ENCODE peak calls at places on chromosomes 13 and 19, in seven cellular contexts. H, W, O, R, D, B and J are unnamed samples.
A peak's percentile ranks its signal among the peaks of the same experiment; 100 is the strongest.

GRCh38 chr19:53195265-53195879 is 2.2 kb upstream of the ZNF665 start:
- DNase-seq in H (peak; percentile 74), W (peak; percentile 81), O (peak; percentile 88), R (peak; percentile 82), D (peak; percentile 86), B (peak; percentile 88), J (peak; percentile 83)

GRCh38 chr19:41531438-41532311 is 44.3 kb upstream of the CEACAM21 start:
- DNase-seq in H (peak; percentile 40), W (peak; percentile 31), O (no peak), R (peak; percentile 98), D (no peak), B (no peak), J (peak; percentile 95)

GRCh38 chr19:3890590-3890989 is 10.1 kb downstream of the ATCAY start:
- DNase-seq in H (no peak), W (no peak), O (no peak), R (no peak), D (no peak), B (no peak), J (no peak)

GRCh38 chr13:42266464-42266863 is 5.5 kb upstream of the AKAP11 start:
- DNase-seq in H (no peak), W (peak; percentile 79), O (no peak), R (peak; percentile 86), D (no peak), B (peak; percentile 32), J (peak; percentile 43)

GRCh38 chr13:92460479-92460878 is 766.1 kb upstream of the GPC6 start:
- DNase-seq in H (no peak), W (no peak), O (no peak), R (no peak), D (no peak), B (no peak), J (no peak)

GRCh38 chr19:4337906-4338440 is 654 bp downstream of the STAP2 start:
- DNase-seq in H (peak; percentile 46), W (no peak), O (peak; percentile 42), R (peak; percentile 53), D (no peak), B (peak; percentile 15), J (peak; percentile 32)

GRCh38 chr13:43767351-43767901 is 19.3 kb downstream of the ENOX1 start:
- DNase-seq in H (no peak), W (no peak), O (no peak), R (no peak), D (no peak), B (no peak), J (peak; percentile 33)

GRCh38 chr19:23440791-23441190 is 45.5 kb upstream of the ZNF91 start:
- DNase-seq in H (no peak), W (no peak), O (no peak), R (no peak), D (peak; percentile 46), B (no peak), J (peak; percentile 6)

GRCh38 chr13:106573279-106573831 is 5.4 kb upstream of the ARGLU1 start:
- DNase-seq in H (no peak), W (peak; percentile 52), O (no peak), R (no peak), D (no peak), B (no peak), J (peak; percentile 89)

GRCh38 chr19:45507864-45508680 is 793 bp downstream of the VASP start:
- DNase-seq in H (no peak), W (no peak), O (peak; percentile 57), R (peak; percentile 24), D (peak; percentile 88), B (no peak), J (peak; percentile 65)

GRCh38 chr19:56736571-56736970 is 65.0 kb upstream of the ZNF835 start:
- DNase-seq in H (no peak), W (no peak), O (no peak), R (no peak), D (no peak), B (no peak), J (no peak)

GRCh38 chr19:8452446-8453123 is 7.8 kb downstream of the HNRNPM start:
- DNase-seq in H (no peak), W (no peak), O (no peak), R (no peak), D (no peak), B (no peak), J (no peak)

GRCh38 chr13:30113531-30113930 is 193.8 kb downstream of the KATNAL1 start:
- DNase-seq in H (no peak), W (no peak), O (no peak), R (no peak), D (no peak), B (no peak), J (peak; percentile 39)

GRCh38 chr13:30115257-30115600 is 192.1 kb downstream of the KATNAL1 start:
- DNase-seq in H (no peak), W (no peak), O (no peak), R (no peak), D (no peak), B (no peak), J (no peak)

GRCh38 chr13:30116379-30116778 is 191.0 kb downstream of the KATNAL1 start:
- DNase-seq in H (no peak), W (no peak), O (no peak), R (no peak), D (no peak), B (no peak), J (no peak)

GRCh38 chr13:30113983-30114491 is 193.3 kb downstream of the KATNAL1 start:
- DNase-seq in H (no peak), W (no peak), O (peak; percentile 76), R (no peak), D (peak; percentile 32), B (no peak), J (peak; percentile 67)

GRCh38 chr13:30114586-30115256 is 192.6 kb downstream of the KATNAL1 start:
- DNase-seq in H (peak; percentile 82), W (peak; percentile 82), O (peak; percentile 95), R (peak; percentile 80), D (peak; percentile 92), B (peak; percentile 87), J (peak; percentile 94)
- H3K27ac ChIP-seq in H (peak overlapping the region; percentile 49), W (no peak overlapping the region), O (no peak overlapping the region), R (no peak overlapping the region), D (no peak overlapping the region), B (no peak overlapping the region), J (peak overlapping the region; percentile 57)

GRCh38 chr19:10158485-10158884 is 36.3 kb downstream of the DNMT1 start:
- DNase-seq in H (no peak), W (no peak), O (no peak), R (no peak), D (no peak), B (no peak), J (no peak)

GRCh38 chr19:10163557-10163956 is 31.2 kb downstream of the DNMT1 start:
- DNase-seq in H (no peak), W (no peak), O (no peak), R (no peak), D (no peak), B (no peak), J (no peak)

GRCh38 chr19:10159610-10160009 is 35.1 kb downstream of the DNMT1 start:
- DNase-seq in H (no peak), W (no peak), O (no peak), R (no peak), D (no peak), B (no peak), J (no peak)

GRCh38 chr19:10155834-10156233 is 36.1 kb upstream of the EIF3G start:
- DNase-seq in H (peak; percentile 14), W (peak; percentile 34), O (no peak), R (no peak), D (no peak), B (peak; percentile 29), J (peak; percentile 82)

GRCh38 chr19:10158071-10158470 is 36.7 kb downstream of the DNMT1 start:
- DNase-seq in H (no peak), W (no peak), O (no peak), R (no peak), D (no peak), B (no peak), J (no peak)
- H4K20me1 ChIP-seq in H (no peaks in the 10 kb centered on the region), W (no peaks in the 10 kb centered on the region), O (no peaks in the 10 kb centered on the region), R (no peaks in the 10 kb centered on the region), D (no peaks in the 10 kb centered on the region), B (peaks cover 6% of the 10 kb centered on the region), J (no peaks in the 10 kb centered on the region)

GRCh38 chr13:41058229-41059070 is 2.9 kb upstream of the WBP4 start:
- DNase-seq in H (no peak), W (peak; percentile 4), O (no peak), R (no peak), D (no peak), B (no peak), J (no peak)

GRCh38 chr13:41061075-41061913 is at the start of gene WBP4:
- DNase-seq in H (peak; percentile 97), W (peak; percentile 95), O (peak; percentile 97), R (peak; percentile 96), D (peak; percentile 95), B (peak; percentile 88), J (peak; percentile 99)

GRCh38 chr13:41059896-41060722 is 1.2 kb upstream of the WBP4 start:
- DNase-seq in H (peak; percentile 87), W (peak; percentile 87), O (peak; percentile 94), R (peak; percentile 90), D (peak; percentile 91), B (peak; percentile 75), J (peak; percentile 96)

GRCh38 chr13:41060723-41061074 is 610 bp upstream of the WBP4 start:
- DNase-seq in H (peak; percentile 83), W (no peak), O (peak; percentile 92), R (peak; percentile 81), D (peak; percentile 74), B (peak; percentile 67), J (peak; percentile 95)

DNA sequence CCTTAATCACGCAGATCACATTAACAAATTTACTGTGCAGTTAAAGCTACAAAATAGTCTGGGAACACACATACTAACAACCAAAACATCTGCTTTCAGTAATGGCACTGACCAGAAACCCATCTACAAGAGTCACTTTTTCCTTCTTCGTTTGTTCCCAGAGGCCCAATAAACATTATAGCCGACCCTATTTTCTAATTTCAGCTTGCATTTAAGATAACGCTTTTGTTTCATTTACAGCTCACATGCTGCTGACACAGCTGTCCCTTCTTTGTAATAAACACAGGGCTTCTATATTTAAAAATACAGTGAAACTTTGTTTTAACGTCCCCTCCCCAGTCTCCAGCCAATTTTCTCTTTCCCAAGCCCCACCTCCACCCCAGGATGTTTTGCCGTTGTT is 1.8 kb upstream of the WBP4 start:
- DNase-seq in H (peak; percentile 16), W (peak; percentile 11), O (no peak), R (peak; percentile 72), D (no peak), B (peak; percentile 5), J (peak; percentile 63)
- H3K9ac ChIP-seq in H (peak overlapping the region; percentile 96), W (peak overlapping the region; percentile 94), O (peak overlapping the region; percentile 34), R (peak overlapping the region; percentile 93), D (peak overlapping the region; percentile 61), B (peak overlapping the region; percentile 93), J (peak overlapping the region; percentile 100)

DNA sequence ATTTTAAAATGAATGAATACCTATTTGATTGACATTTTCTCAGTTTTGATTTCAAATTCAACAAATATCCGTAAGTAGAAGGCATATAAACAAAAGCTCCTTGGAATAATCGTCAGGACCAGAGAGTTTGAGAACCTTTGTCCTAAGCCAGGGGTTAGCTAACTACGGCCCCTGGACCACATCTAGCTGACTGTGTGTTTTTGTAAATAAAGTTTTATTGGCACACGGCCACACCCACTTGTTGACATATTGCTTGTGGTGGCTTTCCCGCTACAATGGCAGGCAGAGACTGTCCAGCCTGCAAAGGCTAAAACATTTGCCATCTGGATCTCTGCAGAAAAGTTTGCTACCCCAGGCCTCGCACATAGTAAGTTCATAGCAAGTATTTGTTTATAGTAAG is 83.4 kb downstream of the GNG7 start:
- DNase-seq in H (no peak), W (no peak), O (no peak), R (no peak), D (no peak), B (peak; percentile 44), J (no peak)
- H3K27ac ChIP-seq in H (peak overlapping the region; percentile 88), W (no peak overlapping the region), O (no peak overlapping the region), R (peak overlapping the region; percentile 81), D (no peak overlapping the region), B (peak overlapping the region; percentile 68), J (no peak overlapping the region)